ENCODE peak calls at places on chromosome 5, in four cellular contexts. B, I, N and K are unnamed samples.

GRCh38 chr5:125190232-125191051 is 444.0 kb upstream of the ZNF608 start:
- DNase-seq in B (peak), I (no peak), N (no peak), K (no peak)

GRCh38 chr5:124652514-124652819 is 94.0 kb downstream of the ZNF608 start:
- DNase-seq in I (no peak), B (no peak), N (no peak), K (no peak)

GRCh38 chr5:4042311-4042710 is 446.7 kb downstream of the IRX1 start:
- DNase-seq in N (no peak), I (no peak), B (no peak), K (no peak)

GRCh38 chr5:93570294-93571110 is 10.5 kb downstream of the NR2F1-AS1 start:
- DNase-seq in B (no peak), I (no peak), N (no peak), K (no peak)

GRCh38 chr5:81854485-81854884 is 103.6 kb upstream of the SSBP2 start:
- DNase-seq in I (no peak), B (no peak), N (no peak), K (no peak)

GRCh38 chr5:59275537-59276276 is 617.8 kb downstream of the PDE4D start:
- DNase-seq in N (no peak), I (no peak), B (peak), K (no peak)

GRCh38 chr5:56649569-56649968 is 165.8 kb upstream of the MAP3K1 start:
- DNase-seq in B (no peak), N (no peak), I (no peak), K (no peak)

GRCh38 chr5:140115186-140115500 is 1.2 kb downstream of the PURA start:
- DNase-seq in B (no peak), N (no peak), I (no peak), K (no peak)

GRCh38 chr5:128596071-128596470 is 58.0 kb upstream of the FBN2 start:
- DNase-seq in I (no peak), B (no peak), N (no peak), K (no peak)

GRCh38 chr5:61342066-61342465 is 10.0 kb downstream of the ZSWIM6 start:
- DNase-seq in N (no peak), I (no peak), B (no peak), K (no peak)

GRCh38 chr5:167642779-167643517 is 648.5 kb upstream of the WWC1 start:
- DNase-seq in I (no peak), N (no peak), B (no peak), K (no peak)

GRCh38 chr5:103674739-103675138 is 112.2 kb upstream of the NUDT12 start:
- DNase-seq in I (no peak), N (no peak), B (no peak), K (no peak)

GRCh38 chr5:178777557-178777956 is 47.1 kb upstream of the ZNF354A start:
- DNase-seq in N (no peak), I (no peak), B (no peak), K (no peak)

GRCh38 chr5:128965638-128966302 is 482 bp downstream of the SLC27A6 start:
- DNase-seq in N (no peak), I (no peak), B (no peak), K (no peak)

GRCh38 chr5:149940077-149940574 is 4.5 kb downstream of the PDE6A start:
- DNase-seq in I (no peak), B (no peak), N (no peak), K (peak)

GRCh38 chr5:117488976-117489500 is 914.4 kb upstream of the SEMA6A start:
- DNase-seq in I (no peak), B (no peak), N (no peak), K (no peak)

GRCh38 chr5:79241535-79241979 is 5.6 kb downstream of the JMY start:
- DNase-seq in I (no peak), B (no peak), N (no peak), K (no peak)
- TF ChIP-seq FOXK2 in I (no peak), B (no peak), N (no peak), K (no peak)

DNA sequence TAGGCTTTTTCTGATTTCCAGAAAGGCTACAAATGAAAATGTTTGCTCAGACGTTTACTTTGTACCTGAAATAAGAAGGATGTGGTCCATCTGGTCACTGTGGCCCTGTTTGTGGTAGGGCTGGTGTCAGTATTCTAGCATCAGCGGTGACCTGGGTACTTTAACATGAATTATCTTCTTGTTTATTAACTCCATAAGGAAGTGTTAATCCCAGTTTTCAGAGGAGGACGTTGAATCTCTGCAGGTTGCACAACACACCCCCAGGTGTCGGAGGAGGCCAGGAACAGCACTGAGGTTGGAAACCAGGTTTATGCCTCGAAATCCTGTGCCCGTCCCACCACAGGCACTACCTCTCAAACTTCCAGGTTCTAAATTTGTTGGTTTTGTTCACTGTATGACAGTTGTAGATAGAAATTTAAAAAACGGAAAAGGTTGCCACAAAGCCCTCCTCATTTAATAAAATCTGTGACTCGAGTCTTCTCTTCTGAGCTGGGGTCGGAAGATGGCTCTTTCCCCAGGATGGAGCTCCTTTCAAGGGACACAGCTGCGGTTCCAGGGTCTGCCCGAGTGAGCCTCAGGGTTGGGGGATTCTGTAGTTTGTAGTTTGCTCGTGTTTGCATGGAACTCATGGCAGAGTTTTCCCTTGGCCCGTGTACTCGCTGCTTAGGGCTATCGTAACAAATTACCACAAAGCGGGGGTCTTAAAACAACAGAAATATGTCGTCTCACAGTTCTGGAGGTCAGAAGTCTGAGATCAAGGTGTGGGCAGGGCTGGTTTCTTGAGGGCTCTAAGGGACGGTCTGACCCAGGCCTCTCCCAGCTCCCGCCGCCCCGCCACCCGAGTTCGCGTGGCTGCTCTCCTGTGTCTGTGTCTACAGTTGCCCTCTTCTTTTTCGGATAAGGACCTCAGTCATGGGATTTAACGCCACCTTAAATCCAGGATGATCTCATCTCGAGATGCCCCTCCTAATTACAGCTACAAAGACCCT is 13.7 kb upstream of the LPCAT1 start:
- DNase-seq in N (no peak), I (no peak), B (no peak), K (no peak)
- TF ChIP-seq FOXK2 in N (no peak), I (no peak), B (no peak), K (no peak)

DNA sequence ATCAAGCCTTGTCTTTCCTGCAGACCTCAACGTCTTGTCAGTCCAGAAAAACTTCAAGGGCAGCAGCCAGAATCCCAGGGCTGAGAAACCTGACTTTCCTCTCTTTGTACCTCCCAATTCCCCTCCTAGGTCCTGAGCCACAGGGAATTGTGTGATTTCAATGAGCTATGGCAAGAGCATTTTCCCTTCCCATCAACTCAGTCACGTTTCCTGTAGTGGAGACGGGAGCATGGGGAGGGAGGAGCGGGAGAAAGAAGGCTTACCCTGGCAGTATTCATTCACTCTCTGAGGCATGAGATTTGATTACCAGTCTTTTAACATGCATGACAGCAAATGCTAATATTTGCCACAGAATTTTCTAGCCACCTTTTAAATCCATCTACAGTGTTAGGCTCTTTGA is 109.4 kb upstream of the TBCA start:
- DNase-seq in B (no peak), N (no peak), I (no peak), K (no peak)
- TF ChIP-seq FOXK2 in B (no peak), N (no peak), I (no peak), K (no peak)

GRCh38 chr5:158819840-158820620 is 279.7 kb downstream of the EBF1 start:
- DNase-seq in N (no peak), B (no peak), I (peak), K (no peak)
- TF ChIP-seq FOXK2 in N (no peak), B (no peak), I (no peak), K (no peak)

GRCh38 chr5:165188555-165189260 is 1683.3 kb downstream of the MAT2B start:
- DNase-seq in B (no peak), N (no peak), I (no peak), K (no peak)
- TF ChIP-seq FOXK2 in B (no peak), N (no peak), I (no peak), K (no peak)

DNA sequence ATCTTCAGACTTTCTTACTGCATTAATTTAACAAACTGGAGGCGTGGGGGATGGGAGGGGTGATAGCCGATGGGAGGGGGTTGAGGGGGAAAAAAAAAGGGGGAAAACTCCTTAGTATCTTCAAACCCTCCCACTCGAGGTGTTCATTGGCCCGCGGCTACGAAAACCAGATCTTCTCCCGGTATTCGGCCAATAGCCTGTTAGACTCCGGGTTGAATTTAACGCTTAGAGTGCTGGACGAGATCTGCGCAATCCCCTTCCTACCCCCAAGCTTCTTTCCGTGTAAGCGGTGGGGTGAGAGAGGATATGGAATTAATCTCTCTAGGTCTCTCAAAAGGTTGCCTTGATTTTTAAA is 722 bp upstream of the GLRA1 start:
- DNase-seq in B (no peak), N (no peak), I (no peak), K (no peak)
- TF ChIP-seq FOXK2 in B (no peak), N (no peak), I (no peak), K (no peak)

DNA sequence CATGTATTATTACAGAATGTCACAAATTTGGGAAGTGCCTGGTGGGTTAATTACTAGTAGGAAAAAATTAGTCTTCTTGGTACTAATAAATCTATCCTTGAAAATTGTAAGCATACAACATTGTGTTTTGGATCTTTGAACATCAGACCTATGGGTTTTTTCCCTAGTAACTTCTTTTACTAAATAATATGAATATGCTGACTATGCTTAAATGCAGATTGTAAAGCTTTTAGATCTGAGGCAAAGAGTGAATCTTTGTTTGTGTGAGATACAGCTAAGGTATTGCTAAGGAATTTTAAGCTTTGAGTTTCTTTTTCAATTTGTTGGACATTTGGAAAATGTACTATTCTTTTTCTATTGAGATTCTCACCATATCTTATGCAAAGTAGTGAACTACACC is 390.6 kb upstream of the CCNH start:
- DNase-seq in B (no peak), I (no peak), N (no peak), K (no peak)
- TF ChIP-seq FOXK2 in B (no peak), I (no peak), N (no peak), K (no peak)

GRCh38 chr5:115875447-115875846 is 33.7 kb downstream of the AP3S1 start:
- DNase-seq in N (no peak), B (peak), I (no peak), K (no peak)

GRCh38 chr5:115872447-115872846 is 30.7 kb downstream of the AP3S1 start:
- DNase-seq in B (no peak), N (no peak), I (no peak), K (no peak)

GRCh38 chr5:115869256-115869655 is 27.5 kb downstream of the AP3S1 start:
- DNase-seq in B (no peak), I (no peak), N (no peak), K (no peak)

GRCh38 chr5:115873392-115873791 is 31.7 kb downstream of the AP3S1 start:
- DNase-seq in I (no peak), N (no peak), B (no peak), K (no peak)
- TF ChIP-seq FOXK2 in I (no peak), N (no peak), B (no peak), K (no peak)

DNA sequence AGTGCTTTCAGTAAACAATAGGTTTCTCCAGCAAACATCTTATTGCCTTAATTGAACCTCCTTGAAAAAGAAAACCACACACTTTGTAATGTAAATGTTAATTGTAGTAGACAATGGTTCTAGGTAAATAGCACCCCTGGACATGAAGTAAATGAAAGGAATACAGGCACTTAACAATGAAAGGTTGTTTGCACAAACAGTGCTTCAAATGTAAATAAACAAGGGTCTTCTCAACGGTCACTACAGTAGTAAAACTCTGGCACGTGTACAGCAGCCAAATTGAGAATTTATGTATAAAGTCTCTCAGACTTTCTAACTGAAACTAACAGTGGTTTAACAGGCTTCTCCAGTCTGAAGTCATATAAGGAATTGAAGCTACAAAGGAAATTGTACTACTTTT is 218.4 kb downstream of the MEF2C start:
- DNase-seq in B (no peak), I (no peak), N (no peak), K (no peak)
- TF ChIP-seq FOXK2 in B (no peak), I (no peak), N (no peak), K (no peak)

GRCh38 chr5:137870647-137871339 is 3.1 kb downstream of the MYOT start:
- DNase-seq in N (no peak), I (no peak), B (no peak), K (no peak)
- TF ChIP-seq FOXK2 in N (no peak), I (no peak), B (no peak), K (no peak)